ENCODE peak calls at places on chromosomes 2 and 18, in seven cellular contexts. W is NAMALWA, E is H9, U is NCI-H2029, B is A549, G is SK-N-DZ, D is G401. A is an unnamed sample.

GRCh38 chr2:239950144-239950920 is 74.8 kb downstream of the NDUFA10 start:
- DNase-seq in U (no peak), E (no peak), W (no peak), B (no peak), D (no peak), G (no peak), A (peak)

GRCh38 chr18:49814147-49814499 is 790 bp upstream of the ACAA2 start:
- DNase-seq in E (peak), W (peak), G (peak), U (no peak), B (peak), D (no peak), A (no peak)

GRCh38 chr2:239488078-239488590 is 87.3 kb upstream of the HDAC4 start:
- DNase-seq in E (no peak), W (no peak), B (no peak), D (no peak), G (no peak), U (no peak), A (no peak)

GRCh38 chr2:169526451-169526850 is 16.9 kb downstream of the KLHL41 start:
- DNase-seq in G (no peak), D (no peak), E (no peak), U (no peak), W (no peak), B (no peak), A (no peak)

GRCh38 chr2:228318218-228318617 is 136.7 kb upstream of the SPHKAP start:
- DNase-seq in D (peak), G (peak), B (peak), U (no peak), E (peak), W (peak), A (no peak)

GRCh38 chr2:74206180-74206688 is 7.8 kb downstream of the MTHFD2 start:
- DNase-seq in U (no peak), W (no peak), B (no peak), D (no peak), G (no peak), E (no peak), A (peak)

GRCh38 chr2:28544915-28545589 is 49.2 kb downstream of the PLB1 start:
- DNase-seq in D (no peak), W (no peak), G (no peak), E (no peak), B (no peak), U (peak), A (no peak)

GRCh38 chr2:30934071-30934470 is 126.8 kb upstream of the CAPN13 start:
- DNase-seq in G (no peak), E (no peak), U (no peak), W (no peak), D (no peak), B (no peak), A (no peak)

GRCh38 chr2:44796771-44797170 is 144.7 kb upstream of the SIX3 start:
- DNase-seq in U (no peak), E (no peak), G (no peak), W (no peak), B (no peak), D (no peak), A (no peak)

GRCh38 chr18:64982414-64983096 is 768.3 kb upstream of the CDH7 start:
- DNase-seq in B (no peak), D (no peak), U (no peak), G (no peak), W (no peak), E (no peak), A (no peak)

A was measured in spleen.